ENCODE peak calls at places on chromosomes 4 and X, in four cellular contexts. Q is colonic mucosa, A is PC-3, V is K562. I is an unnamed sample.

GRCh38 chr4:138869165-138869564 is 146.4 kb upstream of the NOCT start:
- DNase-seq in Q (no peak), A (no peak), V (no peak), I (no peak)

GRCh38 chr4:104491826-104492771 is 2.6 kb downstream of the CXXC4 start:
- DNase-seq in Q (peak), A (no peak), V (peak), I (no peak)

GRCh38 chr4:16767251-16767650 is 131.2 kb downstream of the LDB2 start:
- DNase-seq in Q (no peak), A (no peak), V (no peak), I (no peak)

GRCh38 chr4:105835177-105835576 is 60.1 kb upstream of the NPNT start:
- DNase-seq in Q (no peak), A (no peak), V (no peak), I (no peak)

GRCh38 chr4:4379540-4380087 is 7.3 kb upstream of the NSG1 start:
- DNase-seq in Q (no peak), A (no peak), V (no peak), I (no peak)

GRCh38 chr4:150411527-150411926 is 170.4 kb upstream of the MAB21L2 start:
- DNase-seq in Q (no peak), A (no peak), V (no peak), I (no peak)

GRCh38 chr4:88697588-88698329 is at the start of gene NAP1L5:
- DNase-seq in Q (peak), A (no peak), V (peak), I (peak)

GRCh38 chr4:173325007-173325736 is 9.0 kb downstream of the HMGB2 start:
- DNase-seq in Q (no peak), A (no peak), V (no peak), I (no peak)

GRCh38 chrX:119870626-119871131 is 854 bp downstream of the RNF113A start:
- DNase-seq in Q (peak), A (peak), V (no peak), I (no peak)

GRCh38 chrX:103539695-103540094 is 20.4 kb upstream of the RAB40A start:
- DNase-seq in Q (no peak), A (peak), V (no peak), I (no peak)

GRCh38 chr4:145804134-145804533 is 124.2 kb downstream of the C4orf51 start:
- DNase-seq in Q (no peak), A (peak), V (no peak), I (no peak)

GRCh38 chrX:120446503-120446902 is 22.6 kb downstream of the LAMP2 start:
- DNase-seq in Q (no peak), A (peak), V (no peak), I (no peak)

GRCh38 chr4:20305976-20306375 is 54.3 kb downstream of the SLIT2 start:
- DNase-seq in Q (no peak), A (peak), V (no peak), I (no peak)

GRCh38 chr4:40515037-40515397 is 114.6 kb downstream of the RBM47 start:
- DNase-seq in Q (no peak), A (peak), V (no peak), I (no peak)

GRCh38 chrX:30702736-30703135 is 49.5 kb downstream of the GK start:
- DNase-seq in Q (no peak), A (no peak), V (no peak), I (no peak)

GRCh38 chrX:107700317-107700774 is 72.0 kb downstream of the PRPS1 start:
- DNase-seq in Q (no peak), A (peak), V (no peak), I (no peak)

GRCh38 chrX:47831788-47832187 is 4.9 kb upstream of the ZNF81 start:
- DNase-seq in Q (peak), A (peak), V (peak), I (peak)

GRCh38 chrX:32155044-32155638 is 1056.2 kb downstream of the DMD start:
- DNase-seq in Q (no peak), A (no peak), V (no peak), I (peak)

GRCh38 chrX:103678199-103678993 is 8.1 kb downstream of the MORF4L2 start:
- DNase-seq in Q (no peak), A (peak), V (no peak), I (no peak)

GRCh38 chr4:158822348-158822747 is 53.5 kb downstream of the FNIP2 start:
- DNase-seq in Q (no peak), A (no peak), V (no peak), I (no peak)

GRCh38 chrX:141632124-141632523 is 42.6 kb downstream of the SPANXA2 start:
- DNase-seq in Q (no peak), A (no peak), V (no peak), I (no peak)

GRCh38 chrX:12999422-12999821 is 24.5 kb downstream of the TMSB4X start:
- DNase-seq in Q (no peak), A (no peak), V (no peak), I (no peak)

GRCh38 chr4:88752076-88752463 is 54.4 kb upstream of the NAP1L5 start:
- DNase-seq in Q (no peak), A (no peak), V (no peak), I (no peak)

GRCh38 chrX:107574054-107574683 is 54.1 kb upstream of the PRPS1 start:
- DNase-seq in Q (no peak), A (peak), V (no peak), I (no peak)

GRCh38 chr4:30904161-30904560 is 184.0 kb downstream of the PCDH7 start:
- DNase-seq in Q (peak), A (no peak), V (no peak), I (no peak)

GRCh38 chr4:153113061-153113837 is 91.0 kb upstream of the TRIM2 start:
- DNase-seq in Q (no peak), A (no peak), V (no peak), I (no peak)

GRCh38 chr4:22532117-22532516 is 16.3 kb upstream of the ADGRA3 start:
- DNase-seq in Q (no peak), A (no peak), V (no peak), I (no peak)

GRCh38 chr4:36187723-36188333 is 56.5 kb downstream of the ARAP2 start:
- DNase-seq in Q (no peak), A (peak), V (no peak), I (peak)

DNA sequence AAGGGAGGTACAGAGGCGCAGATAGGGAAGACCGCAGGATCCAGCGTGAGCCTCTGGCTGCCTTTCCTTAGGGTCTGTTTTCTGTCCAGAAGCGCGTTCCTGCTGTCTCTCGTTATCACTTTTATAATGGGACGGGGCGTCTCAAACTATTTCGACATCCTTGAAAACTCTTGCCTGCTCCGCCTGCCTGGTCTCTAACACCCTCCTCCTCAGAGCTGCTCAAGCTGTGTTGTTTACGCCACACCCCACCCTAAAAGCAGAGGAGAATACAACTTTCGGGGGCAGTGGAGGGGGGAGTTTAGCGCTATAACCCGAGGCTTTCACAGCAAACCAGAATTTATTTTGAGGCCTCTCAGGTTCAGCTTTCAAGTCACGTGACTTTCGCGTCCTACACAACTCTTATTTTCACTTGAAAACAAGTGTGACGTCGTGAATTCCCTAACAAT is 646 bp upstream of the FAM3A start:
- DNase-seq in Q (peak), A (no peak), V (no peak), I (no peak)
- H3K9ac ChIP-seq in Q (peak), A (peak), V (peak), I (peak)

GRCh38 chr4:98510340-98510739 is 148.1 kb downstream of the TSPAN5 start:
- DNase-seq in Q (no peak), A (no peak), V (no peak), I (no peak)
- H3K9ac ChIP-seq in Q (no peak), A (no peak), V (no peak), I (no peak)

GRCh38 chr4:86043755-86044592 is 315.9 kb downstream of the MAPK10 start:
- DNase-seq in Q (peak), A (peak), V (peak), I (no peak)

GRCh38 chr4:86044593-86044985 is 315.3 kb downstream of the MAPK10 start:
- DNase-seq in Q (no peak), A (no peak), V (no peak), I (no peak)

GRCh38 chr4:86050516-86050915 is 309.3 kb downstream of the MAPK10 start:
- DNase-seq in Q (no peak), A (no peak), V (no peak), I (no peak)

GRCh38 chr4:86048426-86048825 is 311.4 kb downstream of the MAPK10 start:
- DNase-seq in Q (no peak), A (peak), V (no peak), I (no peak)
- H3K9ac ChIP-seq in Q (no peak), A (no peak), V (no peak), I (no peak)

GRCh38 chrX:10172867-10173266 is 16.1 kb downstream of the CLCN4 start:
- DNase-seq in Q (no peak), A (no peak), V (no peak), I (no peak)

GRCh38 chrX:10174051-10174450 is 17.3 kb downstream of the CLCN4 start:
- DNase-seq in Q (no peak), A (no peak), V (no peak), I (no peak)

GRCh38 chrX:10174810-10175209 is 18.0 kb downstream of the CLCN4 start:
- DNase-seq in Q (no peak), A (no peak), V (no peak), I (no peak)

GRCh38 chrX:10175317-10175871 is 18.6 kb downstream of the CLCN4 start:
- DNase-seq in Q (no peak), A (no peak), V (no peak), I (no peak)

GRCh38 chrX:10173331-10173900 is 16.6 kb downstream of the CLCN4 start:
- DNase-seq in Q (peak), A (no peak), V (peak), I (peak)
- H3K9ac ChIP-seq in Q (no peak), A (no peak), V (no peak), I (peak)

GRCh38 chr4:24067367-24067766 is 177.5 kb upstream of the PPARGC1A start:
- DNase-seq in Q (no peak), A (no peak), V (no peak), I (no peak)
- H3K9ac ChIP-seq in Q (no peak), A (no peak), V (no peak), I (no peak)

DNA sequence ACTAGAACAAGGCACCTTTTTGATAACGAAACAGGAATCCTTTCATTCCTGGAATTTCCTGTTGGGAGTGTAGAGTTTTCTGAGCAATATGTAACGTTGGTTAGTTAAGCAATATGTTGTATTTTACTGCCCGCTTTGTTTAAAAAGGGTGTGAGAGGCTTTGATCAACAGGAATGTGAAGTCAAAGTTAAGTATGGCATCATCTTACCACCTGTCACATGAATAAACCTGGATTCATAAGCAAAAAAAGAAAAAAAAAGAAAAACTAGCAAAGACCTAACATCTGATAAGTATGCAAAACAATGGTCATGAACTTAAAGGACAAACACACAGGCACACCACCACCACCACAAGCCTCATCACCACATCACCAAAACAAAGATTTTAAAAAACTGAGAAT is 7.1 kb upstream of the CXCL5 start:
- DNase-seq in Q (no peak), A (peak), V (no peak), I (no peak)
- H3K9ac ChIP-seq in Q (no peak), A (no peak), V (no peak), I (no peak)

DNA sequence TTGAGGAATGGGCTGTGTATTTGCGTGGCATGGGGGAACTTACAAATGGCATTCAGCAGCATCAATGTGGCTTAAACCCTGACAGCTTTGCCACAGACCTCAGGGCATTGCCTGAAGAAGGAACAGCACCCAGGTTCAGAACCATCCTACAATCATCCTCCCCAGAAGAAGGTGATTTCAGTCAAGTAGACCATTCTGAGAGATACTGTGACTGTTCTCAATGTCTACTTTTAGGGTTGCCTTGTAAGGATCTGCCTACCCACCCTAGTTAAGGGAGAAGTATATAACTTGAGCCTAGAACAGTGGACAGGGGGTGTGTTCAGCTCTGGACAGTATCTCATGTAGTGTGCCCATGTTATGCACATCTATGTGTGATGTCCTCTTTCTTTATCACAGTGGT is 1.6 kb upstream of the FGF5 start:
- DNase-seq in Q (no peak), A (no peak), V (no peak), I (no peak)
- H3K9ac ChIP-seq in Q (no peak), A (no peak), V (no peak), I (no peak)

GRCh38 chr4:86453044-86453501 is 93.2 kb upstream of the MAPK10 start:
- DNase-seq in Q (peak), A (peak), V (no peak), I (no peak)

GRCh38 chr4:86451560-86452322 is 91.9 kb upstream of the MAPK10 start:
- DNase-seq in Q (no peak), A (peak), V (no peak), I (no peak)

GRCh38 chr4:86450861-86451260 is 91.0 kb upstream of the MAPK10 start:
- DNase-seq in Q (no peak), A (no peak), V (no peak), I (no peak)

GRCh38 chr4:86450189-86450588 is 90.3 kb upstream of the MAPK10 start:
- DNase-seq in Q (no peak), A (no peak), V (no peak), I (no peak)

GRCh38 chr4:86452323-86452995 is 92.6 kb upstream of the MAPK10 start:
- DNase-seq in Q (no peak), A (no peak), V (no peak), I (no peak)
- H3K9ac ChIP-seq in Q (no peak), A (no peak), V (no peak), I (no peak)

GRCh38 chrX:95071052-95071451 is 1397.0 kb downstream of the FAM133A start:
- DNase-seq in Q (no peak), A (no peak), V (no peak), I (no peak)
- H3K9ac ChIP-seq in Q (no peak), A (no peak), V (no peak), I (no peak)

GRCh38 chr4:86358176-86358701 is 1.6 kb downstream of the MAPK10 start:
- DNase-seq in Q (no peak), A (no peak), V (no peak), I (no peak)
- H3K9ac ChIP-seq in Q (no peak), A (no peak), V (no peak), I (no peak)